ENCODE peak calls at places on chromosomes 13 and 19, in five cellular contexts. P is neural crest cell, A is KG1, D is KBM-7, M is H54. Y is an unnamed sample.

GRCh38 chr19:47324502-47324901 is 7.5 kb upstream of the C5AR2 start:
- DNase-seq in P (no peak), A (no peak), D (peak; percentile 83), M (no peak), Y (no peak)

GRCh38 chr19:33678796-33679195 is 57.0 kb downstream of the CHST8 start:
- DNase-seq in P (no peak), A (no peak), D (no peak), M (no peak), Y (no peak)

GRCh38 chr19:17648097-17648660 is 40.0 kb downstream of the UNC13A start:
- DNase-seq in P (no peak), A (no peak), D (no peak), M (no peak), Y (no peak)

GRCh38 chr19:47895165-47895782 is 9.2 kb upstream of the SULT2A1 start:
- DNase-seq in P (no peak), A (no peak), D (no peak), M (no peak), Y (no peak)

GRCh38 chr19:48194041-48194871 is 23.8 kb downstream of the ZSWIM9 start:
- DNase-seq in P (peak; percentile 25), A (no peak), D (no peak), M (no peak), Y (no peak)

GRCh38 chr19:18340990-18341868 is 831 bp downstream of the PGPEP1 start:
- DNase-seq in P (no peak), A (peak; percentile 55), D (peak; percentile 71), M (peak; percentile 82), Y (no peak)

GRCh38 chr19:31448221-31448657 is 99.0 kb upstream of the TSHZ3 start:
- DNase-seq in P (no peak), A (no peak), D (no peak), M (peak; percentile 29), Y (no peak)

GRCh38 chr13:32174366-32174765 is 140.8 kb downstream of the ZAR1L start:
- DNase-seq in P (no peak), A (no peak), D (no peak), M (no peak), Y (no peak)

GRCh38 chr19:38543807-38544568 is 73.8 kb downstream of the MAP4K1 start:
- DNase-seq in P (no peak), A (no peak), D (peak; percentile 77), M (peak; percentile 90), Y (no peak)

GRCh38 chr19:47776568-47776967 is 1.9 kb upstream of the SELENOW start:
- DNase-seq in P (no peak), A (no peak), D (no peak), M (no peak), Y (no peak)

GRCh38 chr19:54160182-54160811 is 776 bp upstream of the LENG1 start:
- DNase-seq in P (no peak), A (no peak), D (no peak), M (no peak), Y (no peak)

GRCh38 chr19:10353793-10354391 is 14.5 kb upstream of the ICAM3 start:
- DNase-seq in P (peak; percentile 68), A (no peak), D (no peak), M (no peak), Y (no peak)

GRCh38 chr19:4183967-4184717 is 1.7 kb downstream of the ANKRD24 start:
- DNase-seq in P (no peak), A (no peak), D (no peak), M (no peak), Y (no peak)

GRCh38 chr13:31749929-31750328 is 10.6 kb downstream of the RXFP2 start:
- DNase-seq in P (no peak), A (no peak), D (no peak), M (no peak), Y (no peak)

GRCh38 chr19:1646931-1647663 is 5.3 kb downstream of the TCF3 start:
- DNase-seq in P (no peak), A (no peak), D (no peak), M (no peak), Y (no peak)

GRCh38 chr13:111404746-111405145 is 84.3 kb downstream of the TEX29 start:
- DNase-seq in P (no peak), A (no peak), D (no peak), M (no peak), Y (no peak)

GRCh38 chr19:12821761-12822160 is 12.6 kb downstream of the RTBDN start:
- DNase-seq in P (no peak), A (no peak), D (no peak), M (no peak), Y (no peak)

GRCh38 chr19:15412832-15413231 is 6.0 kb downstream of the AKAP8L start:
- DNase-seq in P (no peak), A (no peak), D (no peak), M (no peak), Y (no peak)

GRCh38 chr19:30450101-30450500 is 77.9 kb downstream of the ZNF536 start:
- DNase-seq in P (peak; percentile 36), A (no peak), D (peak; percentile 55), M (no peak), Y (no peak)

GRCh38 chr13:44304433-44304725 is 69.2 kb upstream of the SERP2 start:
- DNase-seq in P (no peak), A (no peak), D (no peak), M (no peak), Y (no peak)

GRCh38 chr19:38708413-38709024 is 35.8 kb downstream of the CAPN12 start:
- DNase-seq in P (no peak), A (no peak), D (no peak), M (no peak), Y (no peak)

GRCh38 chr13:53920916-53921315 is 892.3 kb downstream of the OLFM4 start:
- DNase-seq in P (no peak), A (no peak), D (no peak), M (no peak), Y (no peak)

GRCh38 chr19:38255759-38256052 is 468 bp downstream of the PPP1R14A start:
- DNase-seq in P (no peak), A (no peak), D (no peak), M (no peak), Y (no peak)

GRCh38 chr19:17784201-17785008 is 10.5 kb upstream of the B3GNT3 start:
- DNase-seq in P (peak; percentile 81), A (peak; percentile 45), D (peak; percentile 79), M (peak; percentile 76), Y (no peak)

GRCh38 chr19:12994701-12995595 is at the start of gene NFIX:
- DNase-seq in P (no peak), A (peak; percentile 16), D (peak; percentile 49), M (peak; percentile 71), Y (no peak)

GRCh38 chr19:15123900-15124299 is 16.7 kb downstream of the SYDE1 start:
- DNase-seq in P (no peak), A (no peak), D (no peak), M (no peak), Y (no peak)

GRCh38 chr13:46778879-46779278 is 18.1 kb downstream of the ESD start:
- DNase-seq in P (no peak), A (no peak), D (no peak), M (no peak), Y (no peak)

GRCh38 chr19:6801397-6802086 is 29.0 kb downstream of the VAV1 start:
- DNase-seq in P (no peak), A (peak; percentile 99), D (peak; percentile 97), M (peak; percentile 51), Y (peak; percentile 33)

GRCh38 chr19:35124098-35125060 is 8.8 kb downstream of the FXYD3 start:
- DNase-seq in P (no peak), A (no peak), D (no peak), M (peak; percentile 99), Y (no peak)

GRCh38 chr13:44198826-44199225 is 174.8 kb upstream of the SERP2 start:
- DNase-seq in P (no peak), A (no peak), D (no peak), M (no peak), Y (no peak)

GRCh38 chr13:110559429-110559943 is 2.0 kb downstream of the RAB20 start:
- DNase-seq in P (no peak), A (no peak), D (no peak), M (no peak), Y (no peak)

GRCh38 chr13:47564041-47564440 is 437.0 kb downstream of the SUCLA2 start:
- DNase-seq in P (peak; percentile 5), A (no peak), D (no peak), M (no peak), Y (no peak)